ENCODE peak calls at places on chromosomes 2 and 18, in five cellular contexts. S is colonic mucosa, Z is posterior vena cava, A is hippocampal formation, I is astrocyte of the spinal cord. B is an unnamed sample.

GRCh38 chr2:12970861-12971260 is 254.1 kb downstream of the TRIB2 start:
- DNase-seq in I (peak; percentile 74), A (no peak), S (no peak), Z (no peak), B (no peak)

GRCh38 chr2:25086070-25086560 is 44.2 kb downstream of the EFR3B start:
- DNase-seq in Z (no peak), S (no peak), I (no peak), A (no peak), B (no peak)

GRCh38 chr2:29597048-29597447 is 324.3 kb downstream of the ALK start:
- DNase-seq in Z (no peak), S (no peak), I (no peak), A (no peak), B (no peak)

GRCh38 chr2:113083311-113083710 is 15.5 kb downstream of the IL1F10 start:
- DNase-seq in Z (no peak), A (no peak), I (no peak), S (no peak), B (no peak)

GRCh38 chr2:216341151-216341550 is 31.1 kb downstream of the MARCHF4 start:
- DNase-seq in I (peak; percentile 29), A (no peak), S (no peak), Z (no peak), B (peak; percentile 44)

GRCh38 chr2:109380502-109381326 is 233.1 kb downstream of the SEPTIN10 start:
- DNase-seq in Z (peak; percentile 72), A (no peak), I (peak; percentile 45), S (no peak), B (no peak)

GRCh38 chr18:57630759-57631660 is 9.4 kb upstream of the NARS1 start:
- DNase-seq in S (no peak), Z (no peak), I (no peak), A (no peak), B (no peak)

GRCh38 chr2:195056001-195056400 is 601.0 kb upstream of the SLC39A10 start:
- DNase-seq in S (no peak), A (no peak), Z (no peak), I (no peak), B (no peak)

GRCh38 chr18:26710460-26711096 is 154.9 kb downstream of the AQP4 start:
- DNase-seq in I (no peak), A (no peak), Z (no peak), S (no peak), B (no peak)

GRCh38 chr18:47758000-47758399 is 172.5 kb downstream of the SMAD2 start:
- DNase-seq in Z (no peak), I (no peak), A (no peak), S (no peak), B (no peak)

GRCh38 chr2:64599469-64599868 is 54.2 kb downstream of the SERTAD2 start:
- DNase-seq in A (no peak), Z (no peak), I (no peak), S (peak; percentile 77), B (no peak)

GRCh38 chr2:69013123-69013836 is at the start of gene ANTXR1:
- DNase-seq in A (no peak), I (peak; percentile 85), Z (peak; percentile 87), S (peak; percentile 34), B (peak; percentile 51)

GRCh38 chr2:100889286-100889685 is 69.3 kb downstream of the NPAS2 start:
- DNase-seq in I (no peak), Z (no peak), A (no peak), S (no peak), B (no peak)

GRCh38 chr2:119177838-119178190 is 19.3 kb upstream of the C1QL2 start:
- DNase-seq in S (no peak), A (no peak), I (no peak), Z (peak; percentile 52), B (no peak)

GRCh38 chr18:34510926-34511325 is 199.2 kb upstream of the DTNA start:
- DNase-seq in Z (no peak), S (no peak), I (no peak), A (no peak), B (no peak)

GRCh38 chr2:117085256-117085655 is 729.2 kb upstream of the DDX18 start:
- DNase-seq in S (no peak), A (no peak), Z (no peak), I (no peak), B (no peak)